ENCODE peak calls at places on chromosomes 16 and 17, in four cellular contexts. H is H54; R is stimulated activated CD4-positive, alpha-beta T cell treated with anti-CD3 and anti-CD28 coated beads, Interleukin-12 subunit alpha, Interleukin-12 subunit beta, amount 100 ng/mL, for 4 hours; I is OCI-LY7. N is an unnamed sample.

GRCh38 chr17:75430159-75430748 is 24.8 kb upstream of the GRB2 start:
- DNase-seq in H (peak; percentile 57), R (no peak), I (no peak), N (peak; percentile 75)

GRCh38 chr16:56222482-56222997 is 31.3 kb downstream of the GNAO1 start:
- DNase-seq in I (no peak), R (no peak), H (no peak), N (no peak)

GRCh38 chr17:2871720-2872119 is 75.5 kb downstream of the RAP1GAP2 start:
- DNase-seq in H (no peak), R (no peak), I (no peak), N (no peak)

GRCh38 chr17:65228734-65229390 is 91.7 kb downstream of the RGS9 start:
- DNase-seq in H (no peak), R (peak; percentile 34), I (no peak), N (peak; percentile 67)

GRCh38 chr16:70453117-70453890 is 1.1 kb upstream of the FCSK start:
- DNase-seq in H (no peak), I (no peak), R (no peak), N (no peak)

GRCh38 chr17:62775876-62776275 is 32.2 kb downstream of the MARCHF10 start:
- DNase-seq in H (no peak), I (no peak), R (no peak), N (no peak)

GRCh38 chr16:46830417-46830901 is 521 bp downstream of the C16orf87 start:
- DNase-seq in H (no peak), I (peak; percentile 66), R (peak; percentile 17), N (peak; percentile 3)

GRCh38 chr17:29771561-29771960 is 148.8 kb upstream of the CORO6 start:
- DNase-seq in R (no peak), H (no peak), I (no peak), N (no peak)

GRCh38 chr16:85554791-85555548 is 58.2 kb upstream of the GSE1 start:
- DNase-seq in R (peak; percentile 55), H (peak; percentile 82), I (peak; percentile 53), N (no peak)

GRCh38 chr16:70253291-70254094 is 1.8 kb upstream of the EXOSC6 start:
- DNase-seq in I (peak; percentile 50), H (peak; percentile 40), R (peak; percentile 24), N (no peak)

GRCh38 chr17:50165867-50166517 is at the start of gene SGCA:
- DNase-seq in H (no peak), R (no peak), I (no peak), N (no peak)

GRCh38 chr16:83951544-83951943 is 1.5 kb upstream of the OSGIN1 start:
- DNase-seq in I (no peak), H (no peak), R (no peak), N (no peak)

GRCh38 chr17:47286198-47286914 is 32.7 kb downstream of the ITGB3 start:
- DNase-seq in R (no peak), H (no peak), I (peak; percentile 18), N (no peak)

N was measured in PC-9.